ENCODE peak calls at places on chromosomes 6 and 20, in four cellular contexts. B is C1 segment of cervical spinal cord, G is dorsolateral prefrontal cortex, S is mesothelial cell of epicardium. H is an unnamed sample.

GRCh38 chr6:3561745-3562144 is 104.9 kb upstream of the SLC22A23 start:
- DNase-seq in B (no peak), G (no peak), S (no peak), H (no peak)

GRCh38 chr20:16444056-16444777 is 129.0 kb downstream of the KIF16B start:
- DNase-seq in B (no peak), G (no peak), S (no peak), H (no peak)

GRCh38 chr6:139054001-139054400 is 25.5 kb downstream of the ABRACL start:
- DNase-seq in B (no peak), G (no peak), S (no peak), H (no peak)

GRCh38 chr6:91241946-91242613 is 655.2 kb upstream of the MAP3K7 start:
- DNase-seq in B (no peak), G (no peak), S (no peak), H (no peak)

GRCh38 chr6:166240889-166241288 is 67.3 kb downstream of the PRR18 start:
- DNase-seq in B (no peak), G (no peak), S (no peak), H (no peak)

GRCh38 chr20:24634855-24635254 is 165.4 kb downstream of the SYNDIG1 start:
- DNase-seq in B (no peak), G (peak; percentile 80), S (no peak), H (no peak)

GRCh38 chr20:53264604-53265003 is 292.4 kb downstream of the TSHZ2 start:
- DNase-seq in B (no peak), G (no peak), S (no peak), H (no peak)

GRCh38 chr6:149859368-149859767 is 4.8 kb downstream of the LRP11 start:
- DNase-seq in B (no peak), G (no peak), S (no peak), H (no peak)

GRCh38 chr6:34601706-34602105 is 45.6 kb upstream of the SPDEF start:
- DNase-seq in B (no peak), G (no peak), S (no peak), H (no peak)

GRCh38 chr20:43844778-43845614 is 69.7 kb upstream of the TOX2 start:
- DNase-seq in B (no peak), G (no peak), S (no peak), H (peak; percentile 13)

GRCh38 chr6:21664263-21665081 is 70.9 kb downstream of the SOX4 start:
- DNase-seq in B (no peak), G (no peak), S (peak; percentile 35), H (no peak)

GRCh38 chr6:31568537-31568961 is 3.5 kb upstream of the LTA start:
- DNase-seq in B (no peak), G (no peak), S (no peak), H (no peak)

GRCh38 chr6:88171312-88171711 is 5.2 kb upstream of the CNR1 start:
- DNase-seq in B (no peak), G (no peak), S (no peak), H (no peak)

GRCh38 chr6:10733863-10734262 is 11.0 kb downstream of the TMEM14C start:
- DNase-seq in B (no peak), G (no peak), S (no peak), H (no peak)

GRCh38 chr6:21593927-21594421 is 423 bp downstream of the SOX4 start:
- DNase-seq in B (no peak), G (no peak), S (no peak), H (no peak)

GRCh38 chr6:121920616-121921015 is 478.8 kb upstream of the HSF2 start:
- DNase-seq in B (no peak), G (no peak), S (no peak), H (no peak)

GRCh38 chr20:33211817-33212424 is 5.2 kb upstream of the BPIFA3 start:
- DNase-seq in B (no peak), G (peak; percentile 43), S (no peak), H (peak; percentile 4)

GRCh38 chr6:138722425-138723371 is 50.9 kb upstream of the CCDC28A start:
- DNase-seq in B (no peak), G (no peak), S (no peak), H (no peak)

H was measured in keratinocyte.